ENCODE peak calls at places on chromosome 16, in seven cellular contexts. One of them, this sample, is unnamed.

GRCh38 chr16:8959921-8960787 is 3.6 kb downstream of the USP7 start:
- DNase-seq in hypothalamus: no peak
- DNase-seq in stimulated activated CD8-positive, alpha-beta memory T cell treated with anti-CD3 and anti-CD28 coated beads, Interleukin-2, amount 100 ng/mL, for 48 hours: no peak
- DNase-seq in WTC11: no peak
- DNase-seq in T47D: peak
- DNase-seq in activated naive CD4-positive, alpha-beta T cell treated with anti-CD3 and anti-CD28 coated beads for 36 hours: peak
- DNase-seq in NCI-H1417: no peak
- DNase-seq in this sample: peak

GRCh38 chr16:71179569-71179968 is 51.0 kb downstream of the HYDIN start:
- DNase-seq in hypothalamus: no peak
- DNase-seq in stimulated activated CD8-positive, alpha-beta memory T cell treated with anti-CD3 and anti-CD28 coated beads, Interleukin-2, amount 100 ng/mL, for 48 hours: no peak
- DNase-seq in WTC11: no peak
- DNase-seq in T47D: no peak
- DNase-seq in activated naive CD4-positive, alpha-beta T cell treated with anti-CD3 and anti-CD28 coated beads for 36 hours: no peak
- DNase-seq in NCI-H1417: no peak
- DNase-seq in this sample: no peak

GRCh38 chr16:48334325-48334724 is 50.9 kb downstream of the SIAH1 start:
- DNase-seq in hypothalamus: no peak
- DNase-seq in stimulated activated CD8-positive, alpha-beta memory T cell treated with anti-CD3 and anti-CD28 coated beads, Interleukin-2, amount 100 ng/mL, for 48 hours: no peak
- DNase-seq in WTC11: peak
- DNase-seq in T47D: no peak
- DNase-seq in activated naive CD4-positive, alpha-beta T cell treated with anti-CD3 and anti-CD28 coated beads for 36 hours: no peak
- DNase-seq in NCI-H1417: no peak
- DNase-seq in this sample: no peak

GRCh38 chr16:56844056-56844455 is 21.0 kb upstream of the SLC12A3 start:
- DNase-seq in hypothalamus: no peak
- DNase-seq in stimulated activated CD8-positive, alpha-beta memory T cell treated with anti-CD3 and anti-CD28 coated beads, Interleukin-2, amount 100 ng/mL, for 48 hours: no peak
- DNase-seq in WTC11: no peak
- DNase-seq in T47D: no peak
- DNase-seq in activated naive CD4-positive, alpha-beta T cell treated with anti-CD3 and anti-CD28 coated beads for 36 hours: no peak
- DNase-seq in NCI-H1417: no peak
- DNase-seq in this sample: no peak

GRCh38 chr16:6122401-6122800 is 1024.8 kb upstream of the EEF2KMT start:
- DNase-seq in hypothalamus: no peak
- DNase-seq in stimulated activated CD8-positive, alpha-beta memory T cell treated with anti-CD3 and anti-CD28 coated beads, Interleukin-2, amount 100 ng/mL, for 48 hours: no peak
- DNase-seq in WTC11: no peak
- DNase-seq in T47D: no peak
- DNase-seq in activated naive CD4-positive, alpha-beta T cell treated with anti-CD3 and anti-CD28 coated beads for 36 hours: no peak
- DNase-seq in NCI-H1417: no peak
- DNase-seq in this sample: no peak

GRCh38 chr16:70432800-70433455 is 6.0 kb downstream of the ST3GAL2 start:
- DNase-seq in hypothalamus: no peak
- DNase-seq in stimulated activated CD8-positive, alpha-beta memory T cell treated with anti-CD3 and anti-CD28 coated beads, Interleukin-2, amount 100 ng/mL, for 48 hours: no peak
- DNase-seq in WTC11: no peak
- DNase-seq in T47D: no peak
- DNase-seq in activated naive CD4-positive, alpha-beta T cell treated with anti-CD3 and anti-CD28 coated beads for 36 hours: no peak
- DNase-seq in NCI-H1417: no peak
- DNase-seq in this sample: peak

GRCh38 chr16:50254072-50254471 is 12.3 kb upstream of the ADCY7 start:
- DNase-seq in hypothalamus: no peak
- DNase-seq in stimulated activated CD8-positive, alpha-beta memory T cell treated with anti-CD3 and anti-CD28 coated beads, Interleukin-2, amount 100 ng/mL, for 48 hours: no peak
- DNase-seq in WTC11: no peak
- DNase-seq in T47D: no peak
- DNase-seq in activated naive CD4-positive, alpha-beta T cell treated with anti-CD3 and anti-CD28 coated beads for 36 hours: no peak
- DNase-seq in NCI-H1417: no peak
- DNase-seq in this sample: no peak

GRCh38 chr16:81996664-81997529 is 14.4 kb downstream of the SDR42E1 start:
- DNase-seq in hypothalamus: no peak
- DNase-seq in stimulated activated CD8-positive, alpha-beta memory T cell treated with anti-CD3 and anti-CD28 coated beads, Interleukin-2, amount 100 ng/mL, for 48 hours: no peak
- DNase-seq in WTC11: no peak
- DNase-seq in T47D: peak
- DNase-seq in activated naive CD4-positive, alpha-beta T cell treated with anti-CD3 and anti-CD28 coated beads for 36 hours: no peak
- DNase-seq in NCI-H1417: no peak
- DNase-seq in this sample: peak

GRCh38 chr16:77383606-77384187 is 51.1 kb downstream of the ADAMTS18 start:
- DNase-seq in hypothalamus: no peak
- DNase-seq in stimulated activated CD8-positive, alpha-beta memory T cell treated with anti-CD3 and anti-CD28 coated beads, Interleukin-2, amount 100 ng/mL, for 48 hours: no peak
- DNase-seq in WTC11: no peak
- DNase-seq in T47D: no peak
- DNase-seq in activated naive CD4-positive, alpha-beta T cell treated with anti-CD3 and anti-CD28 coated beads for 36 hours: no peak
- DNase-seq in NCI-H1417: no peak
- DNase-seq in this sample: no peak

GRCh38 chr16:84425696-84426095 is 57.4 kb downstream of the ATP2C2 start:
- DNase-seq in hypothalamus: no peak
- DNase-seq in stimulated activated CD8-positive, alpha-beta memory T cell treated with anti-CD3 and anti-CD28 coated beads, Interleukin-2, amount 100 ng/mL, for 48 hours: no peak
- DNase-seq in WTC11: no peak
- DNase-seq in T47D: no peak
- DNase-seq in activated naive CD4-positive, alpha-beta T cell treated with anti-CD3 and anti-CD28 coated beads for 36 hours: no peak
- DNase-seq in NCI-H1417: no peak
- DNase-seq in this sample: no peak

GRCh38 chr16:17474572-17474971 is 3.8 kb upstream of the XYLT1 start:
- DNase-seq in hypothalamus: no peak
- DNase-seq in stimulated activated CD8-positive, alpha-beta memory T cell treated with anti-CD3 and anti-CD28 coated beads, Interleukin-2, amount 100 ng/mL, for 48 hours: no peak
- DNase-seq in WTC11: no peak
- DNase-seq in T47D: no peak
- DNase-seq in activated naive CD4-positive, alpha-beta T cell treated with anti-CD3 and anti-CD28 coated beads for 36 hours: no peak
- DNase-seq in NCI-H1417: no peak
- DNase-seq in this sample: no peak

GRCh38 chr16:65783709-65784474 is 582.6 kb upstream of the CDH5 start:
- DNase-seq in hypothalamus: no peak
- DNase-seq in stimulated activated CD8-positive, alpha-beta memory T cell treated with anti-CD3 and anti-CD28 coated beads, Interleukin-2, amount 100 ng/mL, for 48 hours: no peak
- DNase-seq in WTC11: no peak
- DNase-seq in T47D: no peak
- DNase-seq in activated naive CD4-positive, alpha-beta T cell treated with anti-CD3 and anti-CD28 coated beads for 36 hours: no peak
- DNase-seq in NCI-H1417: no peak
- DNase-seq in this sample: no peak

GRCh38 chr16:3187798-3188674 is at the start of gene OR1F1:
- DNase-seq in hypothalamus: no peak
- DNase-seq in stimulated activated CD8-positive, alpha-beta memory T cell treated with anti-CD3 and anti-CD28 coated beads, Interleukin-2, amount 100 ng/mL, for 48 hours: peak
- DNase-seq in WTC11: peak
- DNase-seq in T47D: no peak
- DNase-seq in activated naive CD4-positive, alpha-beta T cell treated with anti-CD3 and anti-CD28 coated beads for 36 hours: peak
- DNase-seq in NCI-H1417: no peak
- DNase-seq in this sample: peak

GRCh38 chr16:89004209-89004831 is 27.3 kb upstream of the CBFA2T3 start:
- DNase-seq in hypothalamus: no peak
- DNase-seq in stimulated activated CD8-positive, alpha-beta memory T cell treated with anti-CD3 and anti-CD28 coated beads, Interleukin-2, amount 100 ng/mL, for 48 hours: no peak
- DNase-seq in WTC11: no peak
- DNase-seq in T47D: no peak
- DNase-seq in activated naive CD4-positive, alpha-beta T cell treated with anti-CD3 and anti-CD28 coated beads for 36 hours: no peak
- DNase-seq in NCI-H1417: no peak
- DNase-seq in this sample: no peak

GRCh38 chr16:63684116-63684515 is 1437.7 kb downstream of the CDH11 start:
- DNase-seq in hypothalamus: no peak
- DNase-seq in stimulated activated CD8-positive, alpha-beta memory T cell treated with anti-CD3 and anti-CD28 coated beads, Interleukin-2, amount 100 ng/mL, for 48 hours: no peak
- DNase-seq in WTC11: no peak
- DNase-seq in T47D: no peak
- DNase-seq in activated naive CD4-positive, alpha-beta T cell treated with anti-CD3 and anti-CD28 coated beads for 36 hours: no peak
- DNase-seq in NCI-H1417: no peak
- DNase-seq in this sample: no peak

GRCh38 chr16:28592979-28593553 is 3.8 kb downstream of the SULT1A2 start:
- DNase-seq in hypothalamus: no peak
- DNase-seq in stimulated activated CD8-positive, alpha-beta memory T cell treated with anti-CD3 and anti-CD28 coated beads, Interleukin-2, amount 100 ng/mL, for 48 hours: no peak
- DNase-seq in WTC11: no peak
- DNase-seq in T47D: no peak
- DNase-seq in activated naive CD4-positive, alpha-beta T cell treated with anti-CD3 and anti-CD28 coated beads for 36 hours: no peak
- DNase-seq in NCI-H1417: no peak
- DNase-seq in this sample: no peak